ENCODE peak calls at places on chromosomes 1 and 21, in four cellular contexts. L is A549, I is colonic mucosa, K is neural progenitor cell. B is an unnamed sample.

GRCh38 chr1:46643368-46643775 is 24.8 kb downstream of the ATPAF1 start:
- DNase-seq in L (no peak), K (no peak), I (peak; percentile 31), B (no peak)

GRCh38 chr1:226355679-226356583 is 47.0 kb upstream of the LIN9 start:
- DNase-seq in I (no peak), L (no peak), K (no peak), B (no peak)

GRCh38 chr21:40186036-40186435 is 318.8 kb downstream of the PCP4 start:
- DNase-seq in I (no peak), L (no peak), K (no peak), B (no peak)

GRCh38 chr1:56382890-56383289 is 196.5 kb downstream of the PLPP3 start:
- DNase-seq in L (no peak), I (no peak), K (no peak), B (no peak)

GRCh38 chr21:27582946-27583270 is 616.0 kb upstream of the ADAMTS5 start:
- DNase-seq in K (no peak), I (no peak), L (no peak), B (no peak)

GRCh38 chr21:15249285-15249993 is 184.6 kb upstream of the NRIP1 start:
- DNase-seq in I (no peak), L (no peak), K (no peak), B (no peak)

GRCh38 chr1:51433269-51433971 is 85.6 kb downstream of the EPS15 start:
- DNase-seq in I (no peak), K (no peak), L (no peak), B (no peak)

GRCh38 chr1:22562584-22563551 is at the start of gene EPHA8:
- DNase-seq in I (no peak), K (peak; percentile 57), L (no peak), B (no peak)

GRCh38 chr1:233183226-233184020 is 112.1 kb downstream of the PCNX2 start:
- DNase-seq in L (no peak), I (no peak), K (peak; percentile 55), B (no peak)

GRCh38 chr21:44854664-44855446 is 18.6 kb downstream of the PTTG1IP start:
- DNase-seq in L (no peak), I (no peak), K (no peak), B (no peak)

GRCh38 chr1:203628185-203628996 is 1.8 kb downstream of the ATP2B4 start:
- DNase-seq in K (peak; percentile 89), I (peak; percentile 35), L (no peak), B (peak; percentile 22)

GRCh38 chr1:19323987-19324664 is 12.0 kb downstream of the SLC66A1 start:
- DNase-seq in K (no peak), I (no peak), L (no peak), B (no peak)

GRCh38 chr21:40760811-40761210 is 86.1 kb downstream of the DSCAM start:
- DNase-seq in I (no peak), K (no peak), L (no peak), B (no peak)

GRCh38 chr1:93489756-93490155 is 41.8 kb downstream of the FNBP1L start:
- DNase-seq in I (no peak), K (no peak), L (no peak), B (no peak)

GRCh38 chr1:211739671-211740411 is 64.4 kb upstream of the NEK2 start:
- DNase-seq in I (no peak), K (no peak), L (no peak), B (no peak)

GRCh38 chr1:211742889-211743529 is 67.6 kb upstream of the NEK2 start:
- DNase-seq in L (no peak), K (no peak), I (no peak), B (no peak)

GRCh38 chr1:211741799-211742198 is 66.4 kb upstream of the NEK2 start:
- DNase-seq in I (no peak), L (no peak), K (no peak), B (no peak)

GRCh38 chr1:211742272-211742671 is 66.9 kb upstream of the NEK2 start:
- DNase-seq in K (no peak), L (no peak), I (no peak), B (no peak)

GRCh38 chr1:211741116-211741515 is 65.7 kb upstream of the NEK2 start:
- DNase-seq in I (no peak), K (no peak), L (no peak), B (no peak)
- TF ChIP-seq CTCF in I (no peak), K (peak; percentile 4), L (no peak), B (no peak)

GRCh38 chr1:16924919-16925477 is 3.3 kb downstream of the CROCC start:
- DNase-seq in I (no peak), L (no peak), K (no peak), B (no peak)
- TF ChIP-seq CTCF in I (no peak), L (no peak), K (no peak), B (no peak)

DNA sequence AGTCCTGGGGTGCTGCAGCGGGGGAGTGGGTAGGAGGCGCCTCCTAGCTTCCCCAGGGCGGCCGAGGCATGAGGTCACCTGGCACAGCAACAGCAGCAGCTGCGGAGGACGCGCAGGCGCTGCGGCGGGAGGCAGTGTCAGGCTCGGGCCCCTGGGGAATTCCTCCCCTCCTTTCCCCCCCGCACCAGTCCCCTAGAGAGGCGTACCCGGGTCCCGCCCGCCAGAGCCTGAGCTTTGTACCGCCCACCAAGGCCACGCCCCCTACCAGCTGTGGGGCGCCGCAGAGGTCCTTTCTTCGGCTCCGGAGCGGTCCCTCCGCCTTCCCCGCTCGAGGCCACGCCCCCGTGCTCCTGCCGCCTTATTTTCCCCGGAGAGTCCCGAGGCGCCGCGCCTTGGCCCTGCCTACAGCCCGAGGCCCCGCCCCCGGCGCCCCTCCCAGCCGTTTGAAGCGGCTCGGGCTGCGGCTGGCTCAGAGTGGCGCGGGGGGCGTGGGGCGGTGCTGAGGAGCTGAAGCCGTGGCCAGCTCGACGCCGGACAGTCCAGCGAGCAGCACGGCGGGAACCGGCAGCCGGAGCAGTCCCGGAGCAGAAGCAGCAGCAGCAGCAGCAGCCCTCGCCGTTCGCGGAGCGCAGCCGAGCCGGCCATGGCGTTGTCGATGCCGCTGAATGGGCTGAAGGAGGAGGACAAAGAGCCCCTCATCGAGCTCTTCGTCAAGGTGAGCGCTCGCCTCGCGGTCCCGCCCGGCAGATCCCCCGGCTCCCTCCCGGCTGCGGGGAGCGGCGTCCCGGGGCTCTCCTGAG is at the start of gene CLIC4:
- DNase-seq in I (peak; percentile 100), L (peak; percentile 75), K (peak; percentile 100), B (peak; percentile 100)
- TF ChIP-seq CTCF in I (no peak), L (no peak), K (no peak), B (no peak)

GRCh38 chr1:97082160-97082848 is 360.7 kb downstream of the PTBP2 start:
- DNase-seq in L (no peak), I (no peak), K (no peak), B (no peak)

GRCh38 chr1:97077221-97077620 is 355.6 kb downstream of the PTBP2 start:
- DNase-seq in I (no peak), K (no peak), L (no peak), B (no peak)

GRCh38 chr1:97073936-97074335 is 352.4 kb downstream of the PTBP2 start:
- DNase-seq in L (no peak), K (no peak), I (no peak), B (no peak)

GRCh38 chr1:97074771-97075170 is 353.2 kb downstream of the PTBP2 start:
- DNase-seq in I (no peak), K (no peak), L (no peak), B (no peak)

DNA sequence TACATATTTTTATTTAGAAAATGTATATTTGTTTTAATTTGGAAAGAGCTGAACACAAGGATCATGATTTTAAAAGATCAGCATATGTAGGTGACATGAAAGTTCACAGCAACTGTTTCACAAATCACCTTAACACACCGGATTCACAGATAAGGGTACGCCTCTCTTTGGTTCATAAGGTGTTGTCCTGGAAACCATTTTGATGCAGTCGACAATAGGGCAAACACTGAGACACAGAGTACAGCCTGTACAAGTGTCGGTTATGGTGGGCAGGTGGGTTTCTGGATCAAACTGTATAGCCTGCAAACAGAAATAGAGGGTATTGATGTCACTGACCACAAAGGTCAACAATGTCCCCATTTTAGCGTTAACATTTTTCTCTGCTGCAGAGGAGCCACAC is 357.3 kb downstream of the PTBP2 start:
- DNase-seq in I (no peak), L (no peak), K (no peak), B (no peak)
- TF ChIP-seq CTCF in I (no peak), L (no peak), K (no peak), B (no peak)

GRCh38 chr1:28509705-28510349 is 4.0 kb downstream of the RCC1 start:
- DNase-seq in I (no peak), L (no peak), K (no peak), B (no peak)

GRCh38 chr1:28507247-28507645 is 1.4 kb downstream of the RCC1 start:
- DNase-seq in I (peak; percentile 26), K (peak; percentile 35), L (no peak), B (no peak)

GRCh38 chr1:28506907-28507246 is 1.0 kb downstream of the RCC1 start:
- DNase-seq in I (no peak), K (no peak), L (no peak), B (no peak)

GRCh38 chr1:28508435-28508754 is 2.6 kb downstream of the RCC1 start:
- DNase-seq in K (peak; percentile 56), I (no peak), L (no peak), B (no peak)

GRCh38 chr1:28507646-28508434 is 2.0 kb downstream of the RCC1 start:
- DNase-seq in I (no peak), K (no peak), L (no peak), B (no peak)
- TF ChIP-seq CTCF in I (no peak), K (no peak), L (no peak), B (no peak)

DNA sequence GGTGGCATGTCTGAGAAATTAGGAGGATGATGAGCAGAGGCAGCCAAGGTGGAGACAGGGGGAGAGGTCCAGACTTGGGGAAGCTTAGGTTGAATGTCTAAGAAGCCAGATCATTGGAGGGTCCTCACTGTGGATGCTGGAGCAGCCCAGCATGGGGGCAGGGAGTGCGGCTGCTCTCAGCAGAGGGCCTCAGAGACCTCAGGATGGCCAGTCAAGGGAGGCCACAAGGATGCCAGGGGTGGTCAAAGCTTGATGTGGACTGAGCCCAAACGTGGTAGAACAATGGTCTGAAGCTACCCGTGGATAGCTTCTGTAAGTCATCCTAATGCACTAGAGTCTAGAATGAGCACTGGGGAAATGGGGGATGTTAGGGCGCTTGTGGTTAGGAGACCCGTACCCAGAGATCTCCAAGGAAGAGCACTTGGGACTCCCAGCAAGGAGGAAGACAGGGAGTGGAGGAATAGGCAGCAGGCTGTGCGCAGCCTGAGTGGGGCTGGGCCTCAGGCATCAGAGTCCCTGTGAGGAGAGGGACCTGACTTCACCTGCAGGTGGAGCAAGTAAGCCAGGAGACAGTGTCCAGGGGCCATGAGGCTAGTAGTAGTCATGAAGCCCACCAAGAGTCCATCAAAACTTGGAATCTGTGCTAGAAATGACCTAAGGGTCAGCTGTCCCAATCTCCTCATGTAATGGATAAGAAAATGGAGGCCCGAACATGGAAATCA is 4.3 kb upstream of the S100A9 start:
- DNase-seq in L (peak; percentile 75), I (peak; percentile 19), K (peak; percentile 46), B (peak; percentile 5)
- TF ChIP-seq CTCF in L (peak; percentile 50), I (no peak), K (peak; percentile 51), B (peak; percentile 64)

GRCh38 chr1:151072224-151072623 is 1.7 kb downstream of the GABPB2 start:
- DNase-seq in K (no peak), I (no peak), L (no peak), B (no peak)
- TF ChIP-seq CTCF in K (no peak), I (no peak), L (no peak), B (no peak)

GRCh38 chr1:235617808-235618207 is 31.8 kb downstream of the GNG4 start:
- DNase-seq in L (no peak), I (no peak), K (no peak), B (no peak)
- TF ChIP-seq CTCF in L (no peak), I (no peak), K (no peak), B (peak; percentile 54)